ENCODE peak calls at places on chromosomes 2 and 18, in nine cellular contexts. One of them, this sample, is unnamed.

GRCh38 chr2:185279999-185280398 is 458.6 kb upstream of the FSIP2 start:
- DNase-seq in osteocyte: no peak
- DNase-seq in NCI-H1694 treated with DMSO at 0.1 percent for 48 hours: peak
- DNase-seq in posterior cingulate gyrus: no peak
- DNase-seq in Ammon's horn: no peak
- DNase-seq in SK-N-DZ: no peak
- DNase-seq in T-cell: no peak
- DNase-seq in DMS153: no peak
- DNase-seq in NCI-H1436: no peak
- DNase-seq in this sample: no peak

GRCh38 chr2:9247786-9248185 is 41.2 kb downstream of the ASAP2 start:
- DNase-seq in osteocyte: no peak
- DNase-seq in NCI-H1694 treated with DMSO at 0.1 percent for 48 hours: no peak
- DNase-seq in posterior cingulate gyrus: no peak
- DNase-seq in Ammon's horn: no peak
- DNase-seq in SK-N-DZ: peak
- DNase-seq in T-cell: no peak
- DNase-seq in DMS153: peak
- DNase-seq in NCI-H1436: no peak
- DNase-seq in this sample: no peak

GRCh38 chr2:72415256-72415655 is 267.6 kb upstream of the CYP26B1 start:
- DNase-seq in osteocyte: no peak
- DNase-seq in NCI-H1694 treated with DMSO at 0.1 percent for 48 hours: no peak
- DNase-seq in posterior cingulate gyrus: no peak
- DNase-seq in Ammon's horn: no peak
- DNase-seq in SK-N-DZ: no peak
- DNase-seq in T-cell: no peak
- DNase-seq in DMS153: no peak
- DNase-seq in NCI-H1436: no peak
- DNase-seq in this sample: no peak

GRCh38 chr2:199589303-199589702 is 131.6 kb upstream of the SATB2 start:
- DNase-seq in osteocyte: no peak
- DNase-seq in NCI-H1694 treated with DMSO at 0.1 percent for 48 hours: no peak
- DNase-seq in posterior cingulate gyrus: no peak
- DNase-seq in Ammon's horn: peak
- DNase-seq in SK-N-DZ: peak
- DNase-seq in T-cell: no peak
- DNase-seq in DMS153: no peak
- DNase-seq in NCI-H1436: peak
- DNase-seq in this sample: no peak

GRCh38 chr2:151922845-151923666 is 94.8 kb upstream of the ARL5A start:
- DNase-seq in osteocyte: no peak
- DNase-seq in NCI-H1694 treated with DMSO at 0.1 percent for 48 hours: no peak
- DNase-seq in posterior cingulate gyrus: no peak
- DNase-seq in Ammon's horn: peak
- DNase-seq in SK-N-DZ: no peak
- DNase-seq in T-cell: peak
- DNase-seq in DMS153: no peak
- DNase-seq in NCI-H1436: no peak
- DNase-seq in this sample: no peak

GRCh38 chr18:31206064-31206463 is 43.4 kb upstream of the DSC1 start:
- DNase-seq in osteocyte: no peak
- DNase-seq in NCI-H1694 treated with DMSO at 0.1 percent for 48 hours: no peak
- DNase-seq in posterior cingulate gyrus: no peak
- DNase-seq in Ammon's horn: no peak
- DNase-seq in SK-N-DZ: no peak
- DNase-seq in T-cell: no peak
- DNase-seq in DMS153: no peak
- DNase-seq in NCI-H1436: no peak
- DNase-seq in this sample: no peak

GRCh38 chr2:42493885-42494433 is at the start of gene KCNG3:
- DNase-seq in osteocyte: no peak
- DNase-seq in NCI-H1694 treated with DMSO at 0.1 percent for 48 hours: peak
- DNase-seq in posterior cingulate gyrus: peak
- DNase-seq in Ammon's horn: peak
- DNase-seq in SK-N-DZ: peak
- DNase-seq in T-cell: peak
- DNase-seq in DMS153: peak
- DNase-seq in NCI-H1436: peak
- DNase-seq in this sample: peak

GRCh38 chr18:11307716-11308115 is 158.3 kb upstream of the PIEZO2 start:
- DNase-seq in osteocyte: no peak
- DNase-seq in NCI-H1694 treated with DMSO at 0.1 percent for 48 hours: no peak
- DNase-seq in posterior cingulate gyrus: no peak
- DNase-seq in Ammon's horn: no peak
- DNase-seq in SK-N-DZ: no peak
- DNase-seq in T-cell: no peak
- DNase-seq in DMS153: no peak
- DNase-seq in NCI-H1436: no peak
- DNase-seq in this sample: no peak

GRCh38 chr2:182248362-182248761 is 178.5 kb downstream of the PDE1A start:
- DNase-seq in osteocyte: no peak
- DNase-seq in NCI-H1694 treated with DMSO at 0.1 percent for 48 hours: peak
- DNase-seq in posterior cingulate gyrus: no peak
- DNase-seq in Ammon's horn: no peak
- DNase-seq in SK-N-DZ: no peak
- DNase-seq in T-cell: no peak
- DNase-seq in DMS153: no peak
- DNase-seq in NCI-H1436: no peak
- DNase-seq in this sample: no peak

GRCh38 chr2:26474261-26474785 is 3.6 kb downstream of the OTOF start:
- DNase-seq in osteocyte: no peak
- DNase-seq in NCI-H1694 treated with DMSO at 0.1 percent for 48 hours: no peak
- DNase-seq in posterior cingulate gyrus: no peak
- DNase-seq in Ammon's horn: no peak
- DNase-seq in SK-N-DZ: no peak
- DNase-seq in T-cell: no peak
- DNase-seq in DMS153: no peak
- DNase-seq in NCI-H1436: no peak
- DNase-seq in this sample: no peak

GRCh38 chr2:179862898-179863458 is 1.6 kb upstream of the ZNF385B start:
- DNase-seq in osteocyte: no peak
- DNase-seq in NCI-H1694 treated with DMSO at 0.1 percent for 48 hours: no peak
- DNase-seq in posterior cingulate gyrus: no peak
- DNase-seq in Ammon's horn: no peak
- DNase-seq in SK-N-DZ: no peak
- DNase-seq in T-cell: no peak
- DNase-seq in DMS153: no peak
- DNase-seq in NCI-H1436: no peak
- DNase-seq in this sample: no peak

GRCh38 chr18:31643003-31643402 is 41.4 kb downstream of the B4GALT6 start:
- DNase-seq in osteocyte: no peak
- DNase-seq in NCI-H1694 treated with DMSO at 0.1 percent for 48 hours: no peak
- DNase-seq in posterior cingulate gyrus: no peak
- DNase-seq in Ammon's horn: no peak
- DNase-seq in SK-N-DZ: no peak
- DNase-seq in T-cell: no peak
- DNase-seq in DMS153: no peak
- DNase-seq in NCI-H1436: no peak
- DNase-seq in this sample: no peak

GRCh38 chr2:41955641-41956040 is 92.2 kb upstream of the PKDCC start:
- DNase-seq in osteocyte: no peak
- DNase-seq in NCI-H1694 treated with DMSO at 0.1 percent for 48 hours: no peak
- DNase-seq in posterior cingulate gyrus: no peak
- DNase-seq in Ammon's horn: peak
- DNase-seq in SK-N-DZ: no peak
- DNase-seq in T-cell: no peak
- DNase-seq in DMS153: no peak
- DNase-seq in NCI-H1436: no peak
- DNase-seq in this sample: no peak